ENCODE peak calls at places on chromosome 14, in eight cellular contexts. P is HT1080; H is HTR-8/SVneo; G is COR-L47; A is psoas muscle; C is NCI-H510A treated with DMSO at 0.1 percent for 48 hours; X is Calu3; Q is CD8-positive, alpha-beta memory T cell. E is an unnamed sample.

GRCh38 chr14:61562321-61563161 is 132.8 kb upstream of the HIF1A start:
- DNase-seq in P (peak), H (peak), G (no peak), A (no peak), C (no peak), X (peak), Q (peak), E (peak)

GRCh38 chr14:22370084-22370847 is 218.8 kb downstream of the DAD1 start:
- DNase-seq in P (peak), H (no peak), G (no peak), A (no peak), C (no peak), X (no peak), Q (no peak), E (peak)

GRCh38 chr14:100428727-100429126 is 105.6 kb downstream of the SLC25A47 start:
- DNase-seq in P (peak), H (no peak), G (no peak), A (no peak), C (no peak), X (no peak), Q (no peak), E (peak)

GRCh38 chr14:76867536-76868452 is 41.6 kb downstream of the LRRC74A start:
- DNase-seq in P (no peak), H (no peak), G (no peak), A (peak), C (peak), X (no peak), Q (no peak), E (no peak)

GRCh38 chr14:94906991-94907587 is 137.2 kb upstream of the GSC start:
- DNase-seq in P (no peak), H (no peak), G (no peak), A (no peak), C (no peak), X (no peak), Q (no peak), E (no peak)

GRCh38 chr14:89805501-89805900 is 149.0 kb downstream of the EFCAB11 start:
- DNase-seq in P (no peak), H (no peak), G (no peak), A (no peak), C (no peak), X (no peak), Q (no peak), E (no peak)

GRCh38 chr14:88533203-88533602 is 21.6 kb downstream of the PTPN21 start:
- DNase-seq in P (no peak), H (no peak), G (no peak), A (no peak), C (no peak), X (no peak), Q (no peak), E (no peak)

GRCh38 chr14:32947081-32947480 is 8.4 kb downstream of the NPAS3 start:
- DNase-seq in P (no peak), H (no peak), G (no peak), A (no peak), C (no peak), X (no peak), Q (no peak), E (no peak)

GRCh38 chr14:34072401-34072800 is 121.5 kb upstream of the EGLN3 start:
- DNase-seq in P (no peak), H (no peak), G (no peak), A (no peak), C (no peak), X (no peak), Q (no peak), E (no peak)

GRCh38 chr14:101075801-101076413 is 172.4 kb upstream of the RTL1 start:
- DNase-seq in P (no peak), H (no peak), G (no peak), A (no peak), C (no peak), X (no peak), Q (no peak), E (no peak)

GRCh38 chr14:104724981-104725771 is 1.1 kb downstream of the ADSS1 start:
- DNase-seq in P (no peak), H (no peak), G (no peak), A (peak), C (no peak), X (peak), Q (no peak), E (peak)

GRCh38 chr14:104725772-104726548 is 1.9 kb downstream of the ADSS1 start:
- DNase-seq in P (no peak), H (no peak), G (no peak), A (peak), C (no peak), X (no peak), Q (no peak), E (no peak)

GRCh38 chr14:68819260-68819691 is 26.4 kb upstream of the ZFP36L1 start:
- DNase-seq in P (peak), H (no peak), G (no peak), A (no peak), C (no peak), X (no peak), Q (no peak), E (peak)

GRCh38 chr14:77979666-77980351 is 179.9 kb downstream of the ADCK1 start:
- DNase-seq in P (no peak), H (no peak), G (no peak), A (no peak), C (no peak), X (no peak), Q (no peak), E (peak)

GRCh38 chr14:35368583-35368982 is 36.0 kb downstream of the NFKBIA start:
- DNase-seq in P (no peak), H (no peak), G (no peak), A (no peak), C (no peak), X (no peak), Q (no peak), E (peak)

GRCh38 chr14:52835122-52835903 is 43.9 kb upstream of the GNPNAT1 start:
- DNase-seq in P (peak), H (peak), G (peak), A (no peak), C (peak), X (no peak), Q (no peak), E (peak)

E was measured in astrocyte of the hippocampus.